ENCODE peak calls at places on chromosomes 7 and 10, in seven cellular contexts. N is H1, S is GM12878, L is SK-N-SH, X is K562, O is endothelial cell of umbilical vein, W is HCT116. U is an unnamed sample.

GRCh38 chr10:25522294-25522693 is 347.5 kb downstream of the GPR158 start:
- DNase-seq in N (no peak), S (no peak), X (no peak), W (no peak), L (peak), O (peak), U (no peak)

GRCh38 chr7:131574741-131575140 is 18.3 kb upstream of the PODXL start:
- DNase-seq in O (peak), N (no peak), L (no peak), S (no peak), X (no peak), W (no peak), U (no peak)

GRCh38 chr10:48503293-48503911 is 101.5 kb downstream of the ARHGAP22 start:
- DNase-seq in L (no peak), W (no peak), X (no peak), O (no peak), S (no peak), N (peak), U (no peak)

GRCh38 chr7:102892631-102893278 is 20.0 kb upstream of the LRRC17 start:
- DNase-seq in X (no peak), S (no peak), W (no peak), N (no peak), L (no peak), O (peak), U (no peak)

GRCh38 chr10:8992009-8992408 is 937.5 kb downstream of the GATA3 start:
- DNase-seq in N (no peak), O (no peak), S (no peak), X (no peak), L (no peak), W (no peak), U (no peak)

GRCh38 chr10:93600861-93601773 is at the start of gene RBP4:
- DNase-seq in W (no peak), O (peak), X (no peak), S (no peak), N (peak), L (peak), U (no peak)

GRCh38 chr10:89978081-89978480 is 276.7 kb downstream of the KIF20B start:
- DNase-seq in O (no peak), W (no peak), X (no peak), L (no peak), N (no peak), S (no peak), U (no peak)

GRCh38 chr7:33339074-33339805 is 209.9 kb downstream of the BBS9 start:
- DNase-seq in N (no peak), X (peak), L (no peak), W (no peak), S (no peak), O (peak), U (no peak)

GRCh38 chr7:128148676-128149075 is 92.4 kb upstream of the LEP start:
- DNase-seq in O (no peak), L (no peak), S (no peak), X (no peak), W (no peak), N (no peak), U (no peak)

GRCh38 chr7:71772783-71773182 is 639.4 kb downstream of the CALN1 start:
- DNase-seq in W (no peak), X (no peak), S (no peak), N (peak), L (no peak), O (no peak), U (no peak)

GRCh38 chr7:51226042-51226755 is 90.4 kb downstream of the COBL start:
- DNase-seq in O (no peak), N (peak), X (no peak), L (no peak), S (no peak), W (no peak), U (no peak)

GRCh38 chr7:103710247-103710646 is 264.2 kb upstream of the SLC26A5 start:
- DNase-seq in W (no peak), S (no peak), N (no peak), X (no peak), O (no peak), L (no peak), U (no peak)

GRCh38 chr10:23158370-23158769 is 33.7 kb upstream of the PTF1A start:
- DNase-seq in L (peak), N (peak), O (peak), X (peak), S (no peak), W (peak), U (peak)

GRCh38 chr7:11690395-11690794 is 141.6 kb downstream of the THSD7A start:
- DNase-seq in W (no peak), X (no peak), O (no peak), S (no peak), L (no peak), N (no peak), U (no peak)

GRCh38 chr7:113374924-113375323 is 256.6 kb upstream of the SMIM30 start:
- DNase-seq in X (no peak), O (no peak), L (no peak), S (no peak), N (no peak), W (no peak), U (no peak)

GRCh38 chr7:18570441-18570840 is 74.9 kb downstream of the HDAC9 start:
- DNase-seq in N (no peak), S (no peak), X (no peak), O (no peak), L (no peak), W (no peak), U (no peak)

GRCh38 chr10:121910673-121911420 is 17.0 kb downstream of the ATE1 start:
- DNase-seq in N (no peak), O (no peak), L (no peak), X (peak), W (no peak), S (no peak), U (no peak)

GRCh38 chr10:79239930-79240713 is 107.1 kb upstream of the PPIF start:
- DNase-seq in O (no peak), W (no peak), X (peak), L (peak), N (peak), S (no peak), U (no peak)

GRCh38 chr7:78539825-78540224 is 741.3 kb downstream of the PHTF2 start:
- DNase-seq in W (no peak), L (no peak), X (no peak), O (no peak), N (no peak), S (no peak), U (no peak)

GRCh38 chr10:128854965-128855364 is 612.1 kb upstream of the MGMT start:
- DNase-seq in N (peak), L (no peak), S (no peak), O (peak), W (no peak), X (no peak), U (no peak)

GRCh38 chr7:105878746-105879605 is 2.6 kb upstream of the ATXN7L1 start:
- DNase-seq in W (no peak), L (no peak), X (no peak), N (no peak), O (no peak), S (no peak), U (no peak)
- H3K4me3 ChIP-seq in W (no peak), L (peak), X (no peak), N (peak), O (no peak), S (no peak), U (peak)

DNA sequence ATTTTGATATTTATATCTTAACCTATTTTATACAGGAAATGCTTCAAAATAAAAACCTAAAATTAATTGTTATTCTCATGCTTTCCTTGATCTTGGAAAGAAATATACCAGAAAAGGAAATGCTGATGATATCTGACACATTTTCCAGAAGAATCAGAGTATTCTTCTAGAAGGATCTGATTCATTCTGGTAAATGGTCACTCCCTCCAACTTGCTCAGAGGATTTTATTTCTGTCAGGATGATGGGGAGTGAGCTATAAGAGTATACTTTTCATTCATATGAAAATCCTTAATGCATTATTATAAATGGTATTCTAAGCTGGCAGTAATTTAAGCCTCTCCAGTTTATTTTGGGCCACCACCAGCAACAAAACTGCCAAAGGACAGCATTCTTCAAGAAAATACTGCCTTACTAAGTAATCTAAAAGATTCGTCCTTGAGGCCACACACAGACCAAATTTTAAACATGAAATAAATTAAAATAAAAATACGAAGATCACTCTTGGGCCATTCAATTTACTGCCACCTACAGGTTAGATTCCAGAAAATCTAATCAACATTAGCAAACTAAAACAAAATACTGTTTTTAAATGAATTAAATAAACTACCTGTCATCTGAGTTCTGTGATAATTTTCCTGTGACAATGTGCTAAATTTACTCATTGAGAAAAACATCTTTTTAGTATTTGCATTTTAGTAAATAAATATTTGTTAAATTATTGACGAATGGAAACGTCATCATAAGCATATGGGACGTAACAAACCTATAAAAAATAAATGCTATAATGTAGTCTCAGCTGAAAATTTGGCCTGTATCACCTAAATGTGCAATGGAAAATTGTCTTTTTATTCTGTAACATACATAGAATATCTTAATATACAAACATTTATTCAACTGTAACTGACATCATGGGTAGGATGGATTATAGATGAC is 71.9 kb downstream of the ITGB8 start:
- DNase-seq in S (no peak), X (no peak), L (no peak), O (peak), W (no peak), N (no peak), U (no peak)
- H3K9ac ChIP-seq in S (no peak), X (no peak), L (no peak), O (no peak), W (no peak), N (no peak), U (peak)

DNA sequence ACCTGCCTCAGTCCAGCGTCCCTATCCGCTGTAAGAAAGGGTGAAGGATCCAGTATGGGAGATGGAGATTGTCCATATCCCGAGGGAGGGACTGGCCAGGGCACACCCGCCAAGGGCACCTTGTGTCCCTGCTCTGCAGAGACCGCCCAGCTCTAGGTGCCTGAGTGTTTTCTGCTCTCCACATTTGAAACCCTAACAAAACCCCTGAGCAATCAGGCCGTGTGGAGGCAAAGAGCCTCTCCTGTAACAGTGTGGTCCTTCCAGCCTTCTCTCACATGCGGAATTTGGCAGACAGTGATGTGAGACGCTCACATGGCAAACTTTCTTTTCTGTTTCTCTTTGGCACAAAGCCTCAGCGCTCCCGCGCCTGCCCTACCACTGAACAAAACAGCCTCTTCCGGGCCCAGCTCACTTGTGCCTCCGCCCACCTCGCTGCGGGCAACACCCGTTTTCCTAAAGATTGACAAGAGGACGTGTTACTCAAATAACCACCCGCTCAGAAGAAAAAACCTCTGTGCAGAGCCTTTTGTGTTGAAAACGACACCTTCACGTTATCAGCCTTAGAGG is 514.8 kb downstream of the DNAJB6 start:
- DNase-seq in S (no peak), L (no peak), N (peak), O (no peak), X (peak), W (peak), U (no peak)
- TF ChIP-seq POLR2AphosphoS5 in S (no peak), L (no peak), N (no peak), O (no peak), X (no peak), W (peak), U (no peak)

DNA sequence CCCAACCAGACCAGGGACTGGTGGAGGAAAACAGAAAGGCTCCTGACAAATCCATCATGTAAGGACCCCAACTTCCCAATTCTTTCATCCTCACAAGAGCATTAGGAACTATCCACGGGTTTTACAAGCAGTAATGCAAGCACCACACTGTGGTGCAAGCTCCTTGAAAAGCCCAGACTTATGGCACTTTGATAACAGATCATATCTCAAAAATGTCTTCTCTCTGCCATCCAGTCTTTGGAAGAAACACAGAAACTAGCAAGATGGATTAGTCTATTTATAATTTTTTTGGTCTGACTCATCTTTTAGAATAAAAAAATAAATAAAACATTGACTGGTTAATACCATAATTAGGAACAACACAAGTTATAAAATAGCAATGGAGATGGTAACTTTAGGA is 49.1 kb upstream of the CALD1 start:
- DNase-seq in N (no peak), S (no peak), X (no peak), O (no peak), L (no peak), W (no peak), U (no peak)
- H3K4me3 ChIP-seq in N (no peak), S (no peak), X (no peak), O (no peak), L (no peak), W (no peak), U (no peak)